ENCODE peak calls at places on chromosomes 3 and 15, in eight cellular contexts. D, Y, W, H, X, J, N and Q are unnamed samples.

GRCh38 chr15:45594322-45594721 is 7.1 kb downstream of the BLOC1S6 start:
- DNase-seq in H (no peak), X (no peak), D (no peak), N (no peak), W (no peak), Y (peak; percentile 52), J (no peak), Q (no peak)

GRCh38 chr3:46076606-46077005 is 49.3 kb upstream of the XCR1 start:
- DNase-seq in J (no peak), N (no peak), W (peak; percentile 53), H (no peak), D (no peak), X (peak; percentile 39), Y (peak; percentile 25), Q (no peak)

GRCh38 chr3:14425574-14426304 is 23.3 kb downstream of the SLC6A6 start:
- DNase-seq in Y (no peak), X (no peak), H (peak; percentile 46), W (peak; percentile 54), J (no peak), D (no peak), N (peak; percentile 28), Q (no peak)

GRCh38 chr15:96774216-96774615 is 443.7 kb downstream of the NR2F2 start:
- DNase-seq in N (no peak), H (no peak), W (no peak), J (no peak), Y (no peak), X (no peak), D (no peak), Q (no peak)

GRCh38 chr15:88331291-88331690 is 74.8 kb upstream of the NTRK3 start:
- DNase-seq in Y (no peak), X (peak; percentile 31), W (peak; percentile 36), H (no peak), D (peak; percentile 67), N (no peak), J (no peak), Q (no peak)

GRCh38 chr15:65903296-65904073 is 34.2 kb downstream of the RAB11A start:
- DNase-seq in Y (peak; percentile 83), X (peak; percentile 54), W (peak; percentile 69), H (no peak), N (no peak), D (no peak), J (no peak), Q (no peak)

GRCh38 chr3:123318374-123318773 is 116.6 kb downstream of the SEC22A start:
- DNase-seq in H (no peak), W (no peak), Y (no peak), X (no peak), J (no peak), N (no peak), D (no peak), Q (no peak)

GRCh38 chr15:77634266-77634962 is 1.7 kb upstream of the LINGO1 start:
- DNase-seq in H (peak; percentile 32), D (peak; percentile 65), X (peak; percentile 64), W (peak; percentile 59), Y (peak; percentile 72), J (peak; percentile 26), N (peak; percentile 31), Q (peak; percentile 78)

GRCh38 chr3:24401090-24401810 is 93.4 kb downstream of the THRB start:
- DNase-seq in J (peak; percentile 29), H (no peak), W (no peak), N (no peak), X (no peak), D (no peak), Y (peak; percentile 37), Q (no peak)

GRCh38 chr3:158789592-158789991 is 12.3 kb upstream of the MFSD1 start:
- DNase-seq in J (no peak), D (no peak), Y (peak; percentile 84), X (peak; percentile 79), N (no peak), H (no peak), W (peak; percentile 77), Q (no peak)

GRCh38 chr3:55440406-55440708 is 46.7 kb downstream of the WNT5A start:
- DNase-seq in Y (peak; percentile 20), D (no peak), N (no peak), W (no peak), X (peak; percentile 4), H (no peak), J (no peak), Q (no peak)

GRCh38 chr3:136070953-136071949 is 105.7 kb downstream of the PPP2R3A start:
- DNase-seq in J (no peak), H (no peak), W (peak; percentile 77), Y (peak; percentile 36), D (no peak), N (no peak), X (peak; percentile 87), Q (no peak)

GRCh38 chr3:131020122-131020693 is 6.4 kb downstream of the ASTE1 start:
- DNase-seq in X (no peak), J (no peak), Y (no peak), N (no peak), H (no peak), W (no peak), D (no peak), Q (no peak)

GRCh38 chr15:81939604-81940440 is 106.0 kb downstream of the MEX3B start:
- DNase-seq in J (no peak), W (peak; percentile 42), D (peak; percentile 30), N (no peak), X (peak; percentile 70), H (no peak), Y (peak; percentile 64), Q (no peak)

GRCh38 chr15:40365624-40366023 is 7.6 kb downstream of the DISP2 start:
- DNase-seq in W (no peak), J (no peak), Y (no peak), X (no peak), N (no peak), H (no peak), D (no peak), Q (no peak)

GRCh38 chr3:100516843-100517242 is 24.4 kb downstream of the TMEM45A start:
- DNase-seq in D (no peak), N (no peak), X (peak; percentile 32), H (no peak), W (no peak), J (no peak), Y (peak; percentile 63), Q (no peak)

GRCh38 chr3:133384331-133385027 is 15.4 kb upstream of the BFSP2 start:
- DNase-seq in N (no peak), W (peak; percentile 69), J (no peak), D (peak; percentile 35), H (no peak), Y (peak; percentile 40), X (peak; percentile 72), Q (peak; percentile 76)

GRCh38 chr3:105429034-105429762 is 62.5 kb downstream of the ALCAM start:
- DNase-seq in D (no peak), X (no peak), Y (no peak), W (no peak), J (no peak), H (no peak), N (no peak), Q (no peak)

GRCh38 chr15:40250304-40250656 is 11.4 kb downstream of the PAK6 start:
- DNase-seq in J (no peak), W (no peak), Y (no peak), H (no peak), X (no peak), N (no peak), D (no peak), Q (no peak)

GRCh38 chr15:87527416-87527815 is 729.1 kb downstream of the NTRK3 start:
- DNase-seq in D (no peak), W (peak; percentile 30), N (no peak), H (no peak), Y (no peak), J (peak; percentile 31), X (no peak), Q (no peak)

GRCh38 chr3:134487406-134487805 is 1.5 kb downstream of the CEP63 start:
- DNase-seq in Y (no peak), H (no peak), D (no peak), N (no peak), X (no peak), W (peak; percentile 39), J (no peak), Q (no peak)

GRCh38 chr15:56871180-56871579 is 47.3 kb upstream of the TCF12 start:
- DNase-seq in J (no peak), Y (peak; percentile 72), X (peak; percentile 82), W (peak; percentile 91), N (no peak), D (no peak), H (no peak), Q (no peak)

GRCh38 chr3:13824521-13825316 is 55.2 kb downstream of the WNT7A start:
- DNase-seq in W (peak; percentile 27), Y (no peak), N (no peak), D (no peak), H (no peak), J (no peak), X (no peak), Q (peak; percentile 26)

GRCh38 chr3:116579843-116580242 is 129.7 kb upstream of the TUSC7 start:
- DNase-seq in N (no peak), Y (peak; percentile 5), H (no peak), X (peak; percentile 1), J (no peak), D (no peak), W (peak; percentile 3), Q (no peak)

GRCh38 chr15:69298697-69299441 is at the start of gene PAQR5:
- DNase-seq in D (no peak), N (no peak), J (no peak), X (no peak), Y (no peak), W (peak; percentile 43), H (no peak), Q (no peak)

GRCh38 chr3:108412351-108412750 is 98.0 kb downstream of the MYH15 start:
- DNase-seq in Y (no peak), N (no peak), D (no peak), W (no peak), X (no peak), J (no peak), H (no peak), Q (no peak)

GRCh38 chr3:176937546-176937945 is 259.7 kb downstream of the TBL1XR1 start:
- DNase-seq in J (no peak), Y (peak; percentile 53), X (no peak), W (no peak), D (no peak), H (no peak), N (no peak), Q (no peak)

GRCh38 chr15:58561321-58561720 is 129.5 kb downstream of the LIPC start:
- DNase-seq in D (no peak), W (no peak), X (no peak), Y (no peak), J (no peak), H (no peak), N (no peak), Q (no peak)

GRCh38 chr3:129534428-129535027 is 6.1 kb downstream of the RHO start:
- DNase-seq in D (no peak), J (no peak), Y (no peak), X (no peak), W (no peak), N (no peak), H (no peak), Q (no peak)

GRCh38 chr15:82663186-82663600 is 16.0 kb upstream of the CPEB1 start:
- DNase-seq in H (peak; percentile 33), D (peak; percentile 49), X (peak; percentile 59), N (peak; percentile 37), J (no peak), Y (peak; percentile 33), W (peak; percentile 52), Q (no peak)

GRCh38 chr15:51874751-51875644 is 45.5 kb downstream of the TMOD3 start:
- DNase-seq in Y (peak; percentile 98), H (no peak), W (peak; percentile 99), J (no peak), D (no peak), X (peak; percentile 98), N (no peak), Q (peak; percentile 38)

GRCh38 chr3:147113293-147114045 is 292.9 kb downstream of the ZIC4 start:
- DNase-seq in Y (peak; percentile 93), X (peak; percentile 62), D (no peak), N (no peak), J (no peak), W (peak; percentile 94), H (no peak), Q (no peak)

GRCh38 chr3:188352196-188352927 is 198.4 kb downstream of the LPP start:
- DNase-seq in Y (no peak), N (no peak), W (no peak), J (no peak), H (no peak), D (no peak), X (no peak), Q (no peak)

GRCh38 chr15:93249599-93249998 is 160.6 kb upstream of the RGMA start:
- DNase-seq in N (no peak), W (no peak), D (no peak), X (no peak), Y (no peak), H (no peak), J (no peak), Q (no peak)